ENCODE peak calls at places on chromosomes 2 and 18, in eight cellular contexts. One of them, this sample, is unnamed.

GRCh38 chr2:233404227-233404626 is 49.9 kb downstream of the DGKD start:
- DNase-seq in activated CD8-positive, alpha-beta T cell treated with anti-CD3 and anti-CD28 coated beads for 36 hours: peak; percentile 77
- DNase-seq in activated T-cell treated with anti-CD3 and anti-CD28 coated beads for 1 hour: peak; percentile 54
- DNase-seq in omental fat pad: no peak
- DNase-seq in amniotic stem cell: no peak
- DNase-seq in AG09309: no peak
- DNase-seq in nucleus accumbens: no peak
- DNase-seq in left cardiac atrium: no peak
- DNase-seq in this sample: peak; percentile 38

GRCh38 chr2:58925676-58926081 is 684.6 kb upstream of the FANCL start:
- DNase-seq in AG09309: peak; percentile 52
- DNase-seq in amniotic stem cell: no peak
- DNase-seq in omental fat pad: no peak
- DNase-seq in activated CD8-positive, alpha-beta T cell treated with anti-CD3 and anti-CD28 coated beads for 36 hours: no peak
- DNase-seq in nucleus accumbens: no peak
- DNase-seq in activated T-cell treated with anti-CD3 and anti-CD28 coated beads for 1 hour: no peak
- DNase-seq in left cardiac atrium: peak; percentile 17
- DNase-seq in this sample: no peak

GRCh38 chr2:26033270-26033768 is 565 bp upstream of the RAB10 start:
- DNase-seq in amniotic stem cell: peak; percentile 74
- DNase-seq in AG09309: no peak
- DNase-seq in activated T-cell treated with anti-CD3 and anti-CD28 coated beads for 1 hour: no peak
- DNase-seq in omental fat pad: peak; percentile 31
- DNase-seq in nucleus accumbens: no peak
- DNase-seq in left cardiac atrium: peak; percentile 85
- DNase-seq in activated CD8-positive, alpha-beta T cell treated with anti-CD3 and anti-CD28 coated beads for 36 hours: peak; percentile 84
- DNase-seq in this sample: no peak

GRCh38 chr2:26905341-26906198 is 57.6 kb downstream of the DPYSL5 start:
- DNase-seq in AG09309: no peak
- DNase-seq in activated CD8-positive, alpha-beta T cell treated with anti-CD3 and anti-CD28 coated beads for 36 hours: no peak
- DNase-seq in activated T-cell treated with anti-CD3 and anti-CD28 coated beads for 1 hour: no peak
- DNase-seq in amniotic stem cell: no peak
- DNase-seq in omental fat pad: no peak
- DNase-seq in nucleus accumbens: no peak
- DNase-seq in left cardiac atrium: no peak
- DNase-seq in this sample: no peak

GRCh38 chr2:187511356-187512315 is 42.6 kb downstream of the TFPI start:
- DNase-seq in AG09309: no peak
- DNase-seq in nucleus accumbens: no peak
- DNase-seq in activated CD8-positive, alpha-beta T cell treated with anti-CD3 and anti-CD28 coated beads for 36 hours: no peak
- DNase-seq in left cardiac atrium: no peak
- DNase-seq in amniotic stem cell: no peak
- DNase-seq in activated T-cell treated with anti-CD3 and anti-CD28 coated beads for 1 hour: no peak
- DNase-seq in omental fat pad: no peak
- DNase-seq in this sample: no peak

GRCh38 chr18:9846162-9846915 is 39.4 kb upstream of the TXNDC2 start:
- DNase-seq in AG09309: no peak
- DNase-seq in left cardiac atrium: no peak
- DNase-seq in nucleus accumbens: no peak
- DNase-seq in omental fat pad: no peak
- DNase-seq in amniotic stem cell: no peak
- DNase-seq in activated CD8-positive, alpha-beta T cell treated with anti-CD3 and anti-CD28 coated beads for 36 hours: no peak
- DNase-seq in activated T-cell treated with anti-CD3 and anti-CD28 coated beads for 1 hour: no peak
- DNase-seq in this sample: no peak

GRCh38 chr2:143452817-143453462 is 323.7 kb downstream of the ARHGAP15 start:
- DNase-seq in left cardiac atrium: no peak
- DNase-seq in activated T-cell treated with anti-CD3 and anti-CD28 coated beads for 1 hour: no peak
- DNase-seq in omental fat pad: no peak
- DNase-seq in activated CD8-positive, alpha-beta T cell treated with anti-CD3 and anti-CD28 coated beads for 36 hours: peak; percentile 78
- DNase-seq in AG09309: no peak
- DNase-seq in amniotic stem cell: no peak
- DNase-seq in nucleus accumbens: no peak
- DNase-seq in this sample: no peak

GRCh38 chr18:37175727-37176126 is 346.8 kb downstream of the KIAA1328 start:
- DNase-seq in left cardiac atrium: no peak
- DNase-seq in omental fat pad: no peak
- DNase-seq in amniotic stem cell: no peak
- DNase-seq in nucleus accumbens: no peak
- DNase-seq in activated CD8-positive, alpha-beta T cell treated with anti-CD3 and anti-CD28 coated beads for 36 hours: no peak
- DNase-seq in AG09309: no peak
- DNase-seq in activated T-cell treated with anti-CD3 and anti-CD28 coated beads for 1 hour: no peak
- DNase-seq in this sample: no peak

GRCh38 chr2:96498023-96498431 is 7.1 kb downstream of the NEURL3 start:
- DNase-seq in activated T-cell treated with anti-CD3 and anti-CD28 coated beads for 1 hour: no peak
- DNase-seq in left cardiac atrium: no peak
- DNase-seq in amniotic stem cell: no peak
- DNase-seq in omental fat pad: no peak
- DNase-seq in nucleus accumbens: no peak
- DNase-seq in AG09309: no peak
- DNase-seq in activated CD8-positive, alpha-beta T cell treated with anti-CD3 and anti-CD28 coated beads for 36 hours: no peak
- DNase-seq in this sample: no peak

GRCh38 chr2:60355849-60356261 is 197.6 kb downstream of the BCL11A start:
- DNase-seq in activated CD8-positive, alpha-beta T cell treated with anti-CD3 and anti-CD28 coated beads for 36 hours: no peak
- DNase-seq in nucleus accumbens: no peak
- DNase-seq in left cardiac atrium: no peak
- DNase-seq in activated T-cell treated with anti-CD3 and anti-CD28 coated beads for 1 hour: no peak
- DNase-seq in AG09309: no peak
- DNase-seq in omental fat pad: no peak
- DNase-seq in amniotic stem cell: no peak
- DNase-seq in this sample: no peak

GRCh38 chr2:49174755-49175154 is 20.4 kb upstream of the FSHR start:
- DNase-seq in activated T-cell treated with anti-CD3 and anti-CD28 coated beads for 1 hour: no peak
- DNase-seq in amniotic stem cell: no peak
- DNase-seq in omental fat pad: no peak
- DNase-seq in AG09309: no peak
- DNase-seq in nucleus accumbens: no peak
- DNase-seq in activated CD8-positive, alpha-beta T cell treated with anti-CD3 and anti-CD28 coated beads for 36 hours: no peak
- DNase-seq in left cardiac atrium: no peak
- DNase-seq in this sample: no peak

GRCh38 chr2:147025611-147026010 is 819.2 kb upstream of the ACVR2A start:
- DNase-seq in amniotic stem cell: no peak
- DNase-seq in nucleus accumbens: no peak
- DNase-seq in left cardiac atrium: no peak
- DNase-seq in omental fat pad: no peak
- DNase-seq in AG09309: peak; percentile 20
- DNase-seq in activated T-cell treated with anti-CD3 and anti-CD28 coated beads for 1 hour: no peak
- DNase-seq in activated CD8-positive, alpha-beta T cell treated with anti-CD3 and anti-CD28 coated beads for 36 hours: no peak
- DNase-seq in this sample: no peak

This sample was measured in DND-41.